ENCODE peak calls at places on chromosomes 5 and 9, in ten cellular contexts. F is fibroblast of lung; W is lung microvascular endothelial cell; A is MCF 10A; S is stimulated activated CD4-positive, alpha-beta T cell treated with anti-CD3 and anti-CD28 coated beads, Interleukin-12 subunit alpha, Interleukin-12 subunit beta, amount 100 ng/mL, for 4 hours; R is activated naive CD4-positive, alpha-beta T cell; D is activated T-cell treated with anti-CD3 and anti-CD28 coated beads, Interleukin-2, amount 50 U/mL, for 72 hours; I is mucosa of gallbladder; Y is astrocyte; Q is DMS79 treated with DMSO at 0.1 percent for 48 hours. B is an unnamed sample.

GRCh38 chr9:115691686-115692085 is 461.9 kb upstream of the PAPPA start:
- DNase-seq in F (peak), Q (no peak), R (no peak), S (no peak), D (no peak), W (no peak), A (peak), I (no peak), Y (peak), B (no peak)

GRCh38 chr5:59724482-59725392 is 168.8 kb downstream of the PDE4D start:
- DNase-seq in F (peak), R (no peak), Q (no peak), I (no peak), A (peak), W (peak), D (peak), Y (no peak), S (no peak), B (no peak)

GRCh38 chr9:128218518-128219389 is 15.6 kb downstream of the DNM1 start:
- DNase-seq in D (peak), I (peak), Y (peak), A (peak), Q (no peak), W (peak), F (peak), S (peak), R (peak), B (peak)

GRCh38 chr5:616342-617039 is 4.4 kb downstream of the CEP72 start:
- DNase-seq in R (no peak), D (no peak), F (no peak), Q (no peak), Y (no peak), W (no peak), I (no peak), S (no peak), A (no peak), B (no peak)

GRCh38 chr5:149433524-149434131 is 54.5 kb upstream of the IL17B start:
- DNase-seq in Y (peak), S (no peak), Q (no peak), F (peak), D (no peak), R (no peak), I (no peak), W (no peak), A (no peak), B (no peak)

GRCh38 chr9:137213160-137214060 is 7.9 kb downstream of the NDOR1 start:
- DNase-seq in S (no peak), D (no peak), Y (no peak), Q (no peak), I (no peak), R (no peak), F (no peak), W (no peak), A (no peak), B (no peak)

GRCh38 chr9:89626741-89627265 is 22.0 kb downstream of the GADD45G start:
- DNase-seq in R (no peak), S (no peak), D (no peak), F (no peak), Q (no peak), W (no peak), I (no peak), A (no peak), Y (no peak), B (no peak)

GRCh38 chr9:77751341-77752091 is 103.4 kb upstream of the GNA14 start:
- DNase-seq in R (no peak), I (peak), A (peak), Y (peak), D (peak), Q (peak), S (no peak), W (peak), F (peak), B (no peak)

GRCh38 chr9:9521033-9521779 is 1091.6 kb downstream of the PTPRD start:
- DNase-seq in A (no peak), Y (no peak), D (no peak), Q (peak), W (no peak), S (no peak), I (no peak), F (no peak), R (no peak), B (no peak)

GRCh38 chr9:19732570-19732969 is 56.3 kb downstream of the SLC24A2 start:
- DNase-seq in W (no peak), R (no peak), A (no peak), Y (no peak), D (no peak), F (no peak), Q (no peak), S (no peak), I (no peak), B (no peak)

GRCh38 chr9:82354260-82354659 is 365.7 kb downstream of the SPATA31D1 start:
- DNase-seq in W (no peak), S (no peak), Q (no peak), Y (peak), D (no peak), A (peak), F (peak), R (no peak), I (no peak), B (no peak)

GRCh38 chr9:124045076-124045829 is 33.7 kb downstream of the LHX2 start:
- DNase-seq in A (peak), F (peak), S (no peak), R (no peak), W (peak), D (peak), Q (peak), I (peak), Y (no peak), B (no peak)